ENCODE peak calls at places on chromosomes 11 and 22, in eight cellular contexts. One of them, this sample, is unnamed.
A peak's percentile ranks its signal among the peaks of the same experiment; 100 is the strongest.

GRCh38 chr11:94129505-94130335 is 1.1 kb downstream of the PANX1 start:
- DNase-seq in HCT116: peak; percentile 56
- DNase-seq in stomach: no peak
- DNase-seq in SK-N-SH: no peak
- DNase-seq in endothelial cell of umbilical vein: peak; percentile 28
- DNase-seq in HL-60: no peak
- DNase-seq in transverse colon: peak; percentile 90
- DNase-seq in esophagus muscularis mucosa: peak; percentile 89
- DNase-seq in this sample: no peak

GRCh38 chr11:106717222-106717621 is 301.1 kb downstream of the GUCY1A2 start:
- DNase-seq in HCT116: no peak
- DNase-seq in stomach: no peak
- DNase-seq in SK-N-SH: no peak
- DNase-seq in endothelial cell of umbilical vein: no peak
- DNase-seq in HL-60: no peak
- DNase-seq in transverse colon: no peak
- DNase-seq in esophagus muscularis mucosa: no peak
- DNase-seq in this sample: no peak

GRCh38 chr22:19965771-19966709 is 24.4 kb upstream of the TXNRD2 start:
- DNase-seq in HCT116: no peak
- DNase-seq in stomach: no peak
- DNase-seq in SK-N-SH: peak; percentile 78
- DNase-seq in endothelial cell of umbilical vein: no peak
- DNase-seq in HL-60: no peak
- DNase-seq in transverse colon: no peak
- DNase-seq in esophagus muscularis mucosa: no peak
- DNase-seq in this sample: no peak

GRCh38 chr22:44181033-44181911 is 547 bp downstream of the PARVG start:
- DNase-seq in HCT116: no peak
- DNase-seq in stomach: peak; percentile 43
- DNase-seq in SK-N-SH: no peak
- DNase-seq in endothelial cell of umbilical vein: no peak
- DNase-seq in HL-60: peak; percentile 91
- DNase-seq in transverse colon: peak; percentile 53
- DNase-seq in esophagus muscularis mucosa: no peak
- DNase-seq in this sample: no peak

GRCh38 chr11:134367781-134368180 is 36.0 kb downstream of the GLB1L2 start:
- DNase-seq in HCT116: no peak
- DNase-seq in stomach: no peak
- DNase-seq in SK-N-SH: no peak
- DNase-seq in endothelial cell of umbilical vein: no peak
- DNase-seq in HL-60: no peak
- DNase-seq in transverse colon: no peak
- DNase-seq in esophagus muscularis mucosa: no peak
- DNase-seq in this sample: no peak

GRCh38 chr11:130827697-130828377 is 88.4 kb downstream of the SNX19 start:
- DNase-seq in HCT116: peak; percentile 50
- DNase-seq in stomach: peak; percentile 74
- DNase-seq in SK-N-SH: peak; percentile 53
- DNase-seq in endothelial cell of umbilical vein: peak; percentile 65
- DNase-seq in HL-60: no peak
- DNase-seq in transverse colon: peak; percentile 62
- DNase-seq in esophagus muscularis mucosa: no peak
- DNase-seq in this sample: peak; percentile 93

GRCh38 chr11:117054382-117054781 is 43.8 kb downstream of the SIK3 start:
- DNase-seq in HCT116: no peak
- DNase-seq in stomach: no peak
- DNase-seq in SK-N-SH: no peak
- DNase-seq in endothelial cell of umbilical vein: no peak
- DNase-seq in HL-60: no peak
- DNase-seq in transverse colon: no peak
- DNase-seq in esophagus muscularis mucosa: no peak
- DNase-seq in this sample: no peak

GRCh38 chr11:105168457-105168856 is 28.9 kb upstream of the CARD18 start:
- DNase-seq in HCT116: no peak
- DNase-seq in stomach: no peak
- DNase-seq in SK-N-SH: no peak
- DNase-seq in endothelial cell of umbilical vein: no peak
- DNase-seq in HL-60: no peak
- DNase-seq in transverse colon: no peak
- DNase-seq in esophagus muscularis mucosa: no peak
- DNase-seq in this sample: no peak

GRCh38 chr11:76408171-76408965 is 27.2 kb downstream of the GVQW3 start:
- DNase-seq in HCT116: no peak
- DNase-seq in stomach: no peak
- DNase-seq in SK-N-SH: peak; percentile 27
- DNase-seq in endothelial cell of umbilical vein: peak; percentile 12
- DNase-seq in HL-60: no peak
- DNase-seq in transverse colon: no peak
- DNase-seq in esophagus muscularis mucosa: no peak
- DNase-seq in this sample: no peak

GRCh38 chr22:19121631-19122142 is 525 bp downstream of the DGCR2 start:
- DNase-seq in HCT116: no peak
- DNase-seq in stomach: peak; percentile 65
- DNase-seq in SK-N-SH: peak; percentile 77
- DNase-seq in endothelial cell of umbilical vein: peak; percentile 54
- DNase-seq in HL-60: peak; percentile 47
- DNase-seq in transverse colon: peak; percentile 64
- DNase-seq in esophagus muscularis mucosa: no peak
- DNase-seq in this sample: no peak

GRCh38 chr11:69797156-69797555 is 22.0 kb upstream of the FGF4 start:
- DNase-seq in HCT116: no peak
- DNase-seq in stomach: no peak
- DNase-seq in SK-N-SH: no peak
- DNase-seq in endothelial cell of umbilical vein: no peak
- DNase-seq in HL-60: no peak
- DNase-seq in transverse colon: no peak
- DNase-seq in esophagus muscularis mucosa: no peak
- DNase-seq in this sample: no peak

GRCh38 chr11:134440851-134441645 is 29.0 kb upstream of the B3GAT1 start:
- DNase-seq in HCT116: no peak
- DNase-seq in stomach: no peak
- DNase-seq in SK-N-SH: no peak
- DNase-seq in endothelial cell of umbilical vein: no peak
- DNase-seq in HL-60: no peak
- DNase-seq in transverse colon: no peak
- DNase-seq in esophagus muscularis mucosa: no peak
- DNase-seq in this sample: no peak

GRCh38 chr11:47269829-47270305 is at the start of gene MADD:
- DNase-seq in HCT116: peak; percentile 55
- DNase-seq in stomach: peak; percentile 89
- DNase-seq in SK-N-SH: peak; percentile 98
- DNase-seq in endothelial cell of umbilical vein: peak; percentile 83
- DNase-seq in HL-60: peak; percentile 87
- DNase-seq in transverse colon: peak; percentile 90
- DNase-seq in esophagus muscularis mucosa: peak; percentile 95
- DNase-seq in this sample: no peak

GRCh38 chr11:1292644-1293618 is 16.5 kb downstream of the TOLLIP start:
- DNase-seq in HCT116: no peak
- DNase-seq in stomach: no peak
- DNase-seq in SK-N-SH: no peak
- DNase-seq in endothelial cell of umbilical vein: no peak
- DNase-seq in HL-60: no peak
- DNase-seq in transverse colon: peak; percentile 5
- DNase-seq in esophagus muscularis mucosa: no peak
- DNase-seq in this sample: no peak

GRCh38 chr11:15278129-15278528 is 163.4 kb downstream of the INSC start:
- DNase-seq in HCT116: no peak
- DNase-seq in stomach: no peak
- DNase-seq in SK-N-SH: no peak
- DNase-seq in endothelial cell of umbilical vein: no peak
- DNase-seq in HL-60: no peak
- DNase-seq in transverse colon: no peak
- DNase-seq in esophagus muscularis mucosa: no peak
- DNase-seq in this sample: no peak

GRCh38 chr11:33375688-33376311 is 118.6 kb downstream of the HIPK3 start:
- DNase-seq in HCT116: no peak
- DNase-seq in stomach: no peak
- DNase-seq in SK-N-SH: peak; percentile 82
- DNase-seq in endothelial cell of umbilical vein: peak; percentile 13
- DNase-seq in HL-60: no peak
- DNase-seq in transverse colon: no peak
- DNase-seq in esophagus muscularis mucosa: no peak
- DNase-seq in this sample: no peak

GRCh38 chr11:126722956-126723664 is 277.5 kb downstream of the KIRREL3 start:
- DNase-seq in HCT116: no peak
- DNase-seq in stomach: no peak
- DNase-seq in SK-N-SH: no peak
- DNase-seq in endothelial cell of umbilical vein: no peak
- DNase-seq in HL-60: no peak
- DNase-seq in transverse colon: no peak
- DNase-seq in esophagus muscularis mucosa: no peak
- DNase-seq in this sample: no peak

GRCh38 chr11:119298726-119299125 is 18.2 kb downstream of the MCAM start:
- DNase-seq in HCT116: no peak
- DNase-seq in stomach: no peak
- DNase-seq in SK-N-SH: no peak
- DNase-seq in endothelial cell of umbilical vein: no peak
- DNase-seq in HL-60: no peak
- DNase-seq in transverse colon: no peak
- DNase-seq in esophagus muscularis mucosa: no peak
- DNase-seq in this sample: no peak

GRCh38 chr11:107651672-107652071 is 60.2 kb downstream of the SLN start:
- DNase-seq in HCT116: peak; percentile 6
- DNase-seq in stomach: no peak
- DNase-seq in SK-N-SH: no peak
- DNase-seq in endothelial cell of umbilical vein: no peak
- DNase-seq in HL-60: no peak
- DNase-seq in transverse colon: no peak
- DNase-seq in esophagus muscularis mucosa: no peak
- DNase-seq in this sample: no peak

GRCh38 chr11:35619030-35619753 is 932 bp downstream of the FJX1 start:
- DNase-seq in HCT116: no peak
- DNase-seq in stomach: no peak
- DNase-seq in SK-N-SH: peak; percentile 71
- DNase-seq in endothelial cell of umbilical vein: peak; percentile 69
- DNase-seq in HL-60: no peak
- DNase-seq in transverse colon: peak; percentile 8
- DNase-seq in esophagus muscularis mucosa: no peak
- DNase-seq in this sample: no peak

GRCh38 chr22:31048570-31048969 is 32.5 kb upstream of the SMTN start:
- DNase-seq in HCT116: no peak
- DNase-seq in stomach: no peak
- DNase-seq in SK-N-SH: no peak
- DNase-seq in endothelial cell of umbilical vein: no peak
- DNase-seq in HL-60: no peak
- DNase-seq in transverse colon: no peak
- DNase-seq in esophagus muscularis mucosa: no peak
- DNase-seq in this sample: no peak

GRCh38 chr22:31040542-31041398 is 40.3 kb upstream of the SMTN start:
- DNase-seq in HCT116: no peak
- DNase-seq in stomach: no peak
- DNase-seq in SK-N-SH: no peak
- DNase-seq in endothelial cell of umbilical vein: no peak
- DNase-seq in HL-60: no peak
- DNase-seq in transverse colon: no peak
- DNase-seq in esophagus muscularis mucosa: no peak
- DNase-seq in this sample: no peak

GRCh38 chr22:31045900-31046587 is 35.1 kb upstream of the SMTN start:
- DNase-seq in HCT116: no peak
- DNase-seq in stomach: no peak
- DNase-seq in SK-N-SH: no peak
- DNase-seq in endothelial cell of umbilical vein: no peak
- DNase-seq in HL-60: no peak
- DNase-seq in transverse colon: no peak
- DNase-seq in esophagus muscularis mucosa: no peak
- DNase-seq in this sample: no peak

GRCh38 chr22:31046591-31047226 is 34.4 kb upstream of the SMTN start:
- DNase-seq in HCT116: no peak
- DNase-seq in stomach: peak; percentile 28
- DNase-seq in SK-N-SH: peak; percentile 31
- DNase-seq in endothelial cell of umbilical vein: peak; percentile 93
- DNase-seq in HL-60: no peak
- DNase-seq in transverse colon: peak; percentile 21
- DNase-seq in esophagus muscularis mucosa: no peak
- DNase-seq in this sample: no peak

DNA sequence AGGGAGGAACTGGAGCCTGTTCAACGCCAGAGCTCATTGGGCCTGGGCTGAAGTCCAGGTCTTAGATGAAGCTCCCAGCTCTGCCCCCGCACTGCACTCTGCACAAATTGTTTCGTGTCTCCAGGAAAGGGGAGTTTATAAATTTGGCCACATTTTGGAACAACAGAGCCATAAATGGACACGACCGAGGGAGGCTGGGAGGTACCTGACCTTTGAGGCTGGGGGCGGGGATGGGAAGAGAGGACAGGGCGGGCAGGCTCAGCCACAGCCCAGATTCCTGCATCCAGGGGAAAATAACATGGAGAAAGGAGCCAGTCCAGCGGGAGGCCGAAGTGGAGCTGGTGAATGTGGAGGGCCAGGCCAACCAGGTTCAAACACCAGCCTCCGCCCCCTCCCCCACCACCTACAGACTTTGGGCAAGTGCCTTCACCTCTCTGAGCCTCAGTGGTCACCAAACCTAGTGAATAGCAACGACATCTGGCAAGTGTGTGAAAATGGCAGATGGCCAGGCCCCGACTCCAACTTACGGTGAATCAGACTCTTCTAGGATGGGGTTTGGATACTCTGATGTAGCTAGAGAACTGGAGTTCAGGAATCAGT is 36.8 kb upstream of the SMTN start:
- DNase-seq in HCT116: no peak
- DNase-seq in stomach: peak; percentile 38
- DNase-seq in SK-N-SH: no peak
- DNase-seq in endothelial cell of umbilical vein: no peak
- DNase-seq in HL-60: no peak
- DNase-seq in transverse colon: peak; percentile 61
- DNase-seq in esophagus muscularis mucosa: no peak
- DNase-seq in this sample: no peak
- H3K27ac ChIP-seq in HCT116: no peak overlapping the region
- H3K27ac ChIP-seq in stomach: peak overlapping the region; percentile 88
- H3K27ac ChIP-seq in SK-N-SH: no peak overlapping the region
- H3K27ac ChIP-seq in endothelial cell of umbilical vein: no peak overlapping the region
- H3K27ac ChIP-seq in HL-60: no peak overlapping the region
- H3K27ac ChIP-seq in transverse colon: peak overlapping the region; percentile 81
- H3K27ac ChIP-seq in esophagus muscularis mucosa: peak overlapping the region; percentile 90
- H3K27ac ChIP-seq in this sample: peak overlapping the region; percentile 73

GRCh38 chr11:289145-289705 is 299 bp downstream of the PGGHG start:
- DNase-seq in HCT116: no peak
- DNase-seq in stomach: no peak
- DNase-seq in SK-N-SH: no peak
- DNase-seq in endothelial cell of umbilical vein: no peak
- DNase-seq in HL-60: peak; percentile 57
- DNase-seq in transverse colon: peak; percentile 20
- DNase-seq in esophagus muscularis mucosa: no peak
- DNase-seq in this sample: no peak
- TF ChIP-seq POLR2AphosphoS5 in HCT116: peak; percentile 77
- TF ChIP-seq POLR2AphosphoS5 in stomach: peak; percentile 45
- TF ChIP-seq POLR2AphosphoS5 in SK-N-SH: no peak
- TF ChIP-seq POLR2AphosphoS5 in endothelial cell of umbilical vein: peak; percentile 45
- TF ChIP-seq POLR2AphosphoS5 in HL-60: no peak
- TF ChIP-seq POLR2AphosphoS5 in transverse colon: no peak
- TF ChIP-seq POLR2AphosphoS5 in esophagus muscularis mucosa: peak; percentile 55
- TF ChIP-seq POLR2AphosphoS5 in this sample: no peak

GRCh38 chr11:8872017-8872416 is 39.0 kb upstream of the AKIP1 start:
- DNase-seq in HCT116: no peak
- DNase-seq in stomach: peak; percentile 28
- DNase-seq in SK-N-SH: no peak
- DNase-seq in endothelial cell of umbilical vein: no peak
- DNase-seq in HL-60: no peak
- DNase-seq in transverse colon: no peak
- DNase-seq in esophagus muscularis mucosa: no peak
- DNase-seq in this sample: no peak
- H3K27ac ChIP-seq in HCT116: no peak overlapping the region
- H3K27ac ChIP-seq in stomach: peak overlapping the region; percentile 94
- H3K27ac ChIP-seq in SK-N-SH: peak overlapping the region; percentile 97
- H3K27ac ChIP-seq in endothelial cell of umbilical vein: no peak overlapping the region
- H3K27ac ChIP-seq in HL-60: no peak overlapping the region
- H3K27ac ChIP-seq in transverse colon: peak overlapping the region; percentile 93
- H3K27ac ChIP-seq in esophagus muscularis mucosa: peak overlapping the region; percentile 96
- H3K27ac ChIP-seq in this sample: peak overlapping the region; percentile 97

GRCh38 chr22:36386351-36386899 is 1.3 kb downstream of the MYH9 start:
- DNase-seq in HCT116: no peak
- DNase-seq in stomach: no peak
- DNase-seq in SK-N-SH: no peak
- DNase-seq in endothelial cell of umbilical vein: peak; percentile 32
- DNase-seq in HL-60: no peak
- DNase-seq in transverse colon: peak; percentile 69
- DNase-seq in esophagus muscularis mucosa: no peak
- DNase-seq in this sample: no peak
- TF ChIP-seq POLR2AphosphoS5 in HCT116: no peak
- TF ChIP-seq POLR2AphosphoS5 in stomach: peak; percentile 65
- TF ChIP-seq POLR2AphosphoS5 in SK-N-SH: peak; percentile 5
- TF ChIP-seq POLR2AphosphoS5 in endothelial cell of umbilical vein: peak; percentile 24
- TF ChIP-seq POLR2AphosphoS5 in HL-60: no peak
- TF ChIP-seq POLR2AphosphoS5 in transverse colon: peak; percentile 11
- TF ChIP-seq POLR2AphosphoS5 in esophagus muscularis mucosa: peak; percentile 95
- TF ChIP-seq POLR2AphosphoS5 in this sample: no peak